ENCODE peak calls at places on chromosomes 4 and X, in ten cellular contexts. I, K, J, R, U, N, Q, D, Y and G are unnamed samples.

GRCh38 chrX:103792916-103793540 is 16.4 kb downstream of the PLP1 start:
- DNase-seq in I (no peak), K (no peak), J (no peak), R (peak), U (no peak), N (no peak), Q (no peak), D (no peak), Y (peak), G (no peak)

GRCh38 chr4:169209388-169209883 is 61.3 kb downstream of the SH3RF1 start:
- DNase-seq in I (no peak), K (no peak), J (no peak), R (no peak), U (no peak), N (no peak), Q (no peak), D (no peak), Y (no peak), G (no peak)

GRCh38 chr4:51894246-51894645 is 51.3 kb downstream of the DCUN1D4 start:
- DNase-seq in I (no peak), K (no peak), J (no peak), R (peak), U (no peak), N (no peak), Q (no peak), D (no peak), Y (no peak), G (no peak)

GRCh38 chr4:170773709-170774273 is 684.0 kb upstream of the AADAT start:
- DNase-seq in I (no peak), K (no peak), J (no peak), R (no peak), U (no peak), N (no peak), Q (no peak), D (no peak), Y (no peak), G (no peak)

GRCh38 chrX:12814434-12814833 is 23.2 kb downstream of the PRPS2 start:
- DNase-seq in I (peak), K (no peak), J (peak), R (peak), U (peak), N (no peak), Q (peak), D (peak), Y (no peak), G (peak)

GRCh38 chrX:13487731-13488505 is 81.5 kb upstream of the EGFL6 start:
- DNase-seq in I (peak), K (peak), J (peak), R (peak), U (peak), N (peak), Q (peak), D (peak), Y (no peak), G (peak)

GRCh38 chr4:184330008-184330400 is 112.3 kb upstream of the ENPP6 start:
- DNase-seq in I (peak), K (no peak), J (no peak), R (peak), U (peak), N (peak), Q (peak), D (no peak), Y (no peak), G (no peak)

GRCh38 chr4:28842271-28842670 is 1877.9 kb upstream of the PCDH7 start:
- DNase-seq in I (no peak), K (no peak), J (no peak), R (no peak), U (no peak), N (no peak), Q (no peak), D (no peak), Y (no peak), G (no peak)

GRCh38 chrX:17692709-17693346 is 44.5 kb upstream of the SCML1 start:
- DNase-seq in I (no peak), K (no peak), J (no peak), R (peak), U (no peak), N (no peak), Q (no peak), D (no peak), Y (no peak), G (no peak)

GRCh38 chr4:2791518-2792395 is 1.1 kb upstream of the SH3BP2 start:
- DNase-seq in I (no peak), K (peak), J (no peak), R (no peak), U (peak), N (no peak), Q (no peak), D (no peak), Y (no peak), G (no peak)

GRCh38 chr4:55214172-55214571 is 88.8 kb upstream of the KDR start:
- DNase-seq in I (peak), K (no peak), J (no peak), R (no peak), U (no peak), N (no peak), Q (no peak), D (no peak), Y (no peak), G (no peak)

GRCh38 chrX:42505057-42505456 is 272.9 kb downstream of the PPP1R2C start:
- DNase-seq in I (no peak), K (no peak), J (no peak), R (no peak), U (no peak), N (no peak), Q (no peak), D (no peak), Y (no peak), G (no peak)

GRCh38 chrX:54442790-54443189 is 2.6 kb downstream of the TSR2 start:
- DNase-seq in I (no peak), K (no peak), J (no peak), R (no peak), U (no peak), N (no peak), Q (no peak), D (no peak), Y (no peak), G (no peak)

GRCh38 chr4:167234388-167234881 is at the start of gene SPOCK3:
- DNase-seq in I (no peak), K (no peak), J (peak), R (no peak), U (no peak), N (peak), Q (peak), D (peak), Y (peak), G (peak)

GRCh38 chrX:23548164-23548563 is 119.1 kb upstream of the PRDX4 start:
- DNase-seq in I (no peak), K (no peak), J (no peak), R (no peak), U (no peak), N (no peak), Q (no peak), D (no peak), Y (no peak), G (no peak)

GRCh38 chrX:40950546-40950945 is 134.7 kb upstream of the USP9X start:
- DNase-seq in I (no peak), K (no peak), J (no peak), R (no peak), U (no peak), N (no peak), Q (no peak), D (no peak), Y (no peak), G (no peak)

GRCh38 chrX:95367286-95367685 is 1317.4 kb upstream of the DIAPH2 start:
- DNase-seq in I (no peak), K (no peak), J (no peak), R (no peak), U (no peak), N (no peak), Q (no peak), D (no peak), Y (no peak), G (no peak)

GRCh38 chr4:147160908-147161513 is 215.3 kb upstream of the TTC29 start:
- DNase-seq in I (peak), K (no peak), J (no peak), R (peak), U (no peak), N (peak), Q (peak), D (peak), Y (peak), G (peak)

GRCh38 chrX:43850612-43851011 is 31.6 kb downstream of the MAOB start:
- DNase-seq in I (no peak), K (no peak), J (no peak), R (no peak), U (no peak), N (no peak), Q (no peak), D (no peak), Y (no peak), G (no peak)

GRCh38 chr4:184801781-184802180 is 24.0 kb downstream of the ACSL1 start:
- DNase-seq in I (no peak), K (no peak), J (no peak), R (peak), U (no peak), N (no peak), Q (no peak), D (no peak), Y (peak), G (no peak)

GRCh38 chrX:9611436-9612145 is 146.7 kb downstream of the TBL1X start:
- DNase-seq in I (no peak), K (no peak), J (no peak), R (no peak), U (no peak), N (no peak), Q (no peak), D (no peak), Y (no peak), G (no peak)

GRCh38 chrX:39969099-39969825 is 128.5 kb downstream of the BCOR start:
- DNase-seq in I (peak), K (no peak), J (peak), R (no peak), U (no peak), N (no peak), Q (no peak), D (peak), Y (no peak), G (no peak)

GRCh38 chrX:149711545-149712236 is at the start of gene MAGEA11:
- DNase-seq in I (no peak), K (no peak), J (no peak), R (no peak), U (no peak), N (peak), Q (no peak), D (no peak), Y (no peak), G (no peak)

GRCh38 chr4:77800483-77801259 is 18.5 kb downstream of the CNOT6L start:
- DNase-seq in I (no peak), K (no peak), J (no peak), R (peak), U (no peak), N (no peak), Q (no peak), D (no peak), Y (no peak), G (no peak)

GRCh38 chr4:168886361-168886760 is 123.7 kb downstream of the CBR4 start:
- DNase-seq in I (no peak), K (no peak), J (no peak), R (peak), U (no peak), N (no peak), Q (no peak), D (no peak), Y (no peak), G (no peak)

DNA sequence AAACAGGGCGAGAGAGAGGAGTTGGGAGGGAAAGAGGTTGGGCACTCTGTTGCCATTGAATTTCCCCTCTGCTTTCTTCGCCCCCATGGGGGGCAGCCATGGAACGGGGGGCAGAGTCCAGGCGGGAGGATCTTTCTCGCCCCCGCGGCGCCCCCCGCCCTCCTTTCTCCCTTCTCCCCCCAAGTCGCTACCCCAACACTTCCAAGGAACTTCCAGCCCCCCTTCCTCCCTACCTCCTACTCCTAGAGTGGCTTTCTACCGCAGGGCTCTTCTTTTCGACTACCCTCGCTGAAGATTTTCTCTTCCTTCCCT is 594 bp upstream of the STAG2 start:
- DNase-seq in I (no peak), K (no peak), J (no peak), R (no peak), U (no peak), N (no peak), Q (no peak), D (no peak), Y (no peak), G (no peak)
- TF ChIP-seq POLR2A in I (no peak), K (no peak), J (no peak), R (no peak), U (no peak), N (no peak), Q (no peak), D (no peak), Y (no peak), G (no peak)

DNA sequence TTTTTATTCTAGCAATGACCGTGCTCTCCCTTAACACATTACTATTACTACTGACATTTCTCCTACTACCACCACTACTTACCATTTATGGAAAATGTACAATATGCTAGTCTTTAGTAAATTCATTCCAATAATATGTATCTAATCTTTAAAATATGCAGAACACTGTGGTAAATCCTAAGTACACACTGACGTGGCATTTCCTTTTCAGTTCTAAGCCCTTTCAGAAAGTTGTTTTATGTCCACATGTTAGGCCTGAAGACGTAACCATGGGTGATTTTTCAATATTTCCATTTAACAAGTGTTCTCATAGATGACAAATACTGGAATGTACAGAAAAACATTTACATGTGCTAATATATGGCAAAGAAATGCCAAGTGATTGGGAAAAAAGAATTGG is 268.6 kb upstream of the SLIT2 start:
- DNase-seq in I (no peak), K (no peak), J (no peak), R (peak), U (no peak), N (no peak), Q (no peak), D (no peak), Y (no peak), G (no peak)
- TF ChIP-seq POLR2A in I (no peak), K (no peak), J (no peak), R (no peak), U (no peak), N (no peak), Q (no peak), D (no peak), Y (no peak), G (no peak)

GRCh38 chr4:40553995-40554394 is 75.7 kb downstream of the RBM47 start:
- DNase-seq in I (no peak), K (no peak), J (peak), R (no peak), U (no peak), N (no peak), Q (no peak), D (no peak), Y (no peak), G (no peak)
- TF ChIP-seq POLR2A in I (peak), K (no peak), J (no peak), R (no peak), U (peak), N (no peak), Q (no peak), D (no peak), Y (no peak), G (no peak)

GRCh38 chr4:101670897-101671296 is 119.6 kb upstream of the BANK1 start:
- DNase-seq in I (no peak), K (no peak), J (no peak), R (no peak), U (no peak), N (no peak), Q (no peak), D (no peak), Y (no peak), G (no peak)
- TF ChIP-seq POLR2A in I (no peak), K (no peak), J (no peak), R (no peak), U (no peak), N (no peak), Q (no peak), D (no peak), Y (no peak), G (no peak)

DNA sequence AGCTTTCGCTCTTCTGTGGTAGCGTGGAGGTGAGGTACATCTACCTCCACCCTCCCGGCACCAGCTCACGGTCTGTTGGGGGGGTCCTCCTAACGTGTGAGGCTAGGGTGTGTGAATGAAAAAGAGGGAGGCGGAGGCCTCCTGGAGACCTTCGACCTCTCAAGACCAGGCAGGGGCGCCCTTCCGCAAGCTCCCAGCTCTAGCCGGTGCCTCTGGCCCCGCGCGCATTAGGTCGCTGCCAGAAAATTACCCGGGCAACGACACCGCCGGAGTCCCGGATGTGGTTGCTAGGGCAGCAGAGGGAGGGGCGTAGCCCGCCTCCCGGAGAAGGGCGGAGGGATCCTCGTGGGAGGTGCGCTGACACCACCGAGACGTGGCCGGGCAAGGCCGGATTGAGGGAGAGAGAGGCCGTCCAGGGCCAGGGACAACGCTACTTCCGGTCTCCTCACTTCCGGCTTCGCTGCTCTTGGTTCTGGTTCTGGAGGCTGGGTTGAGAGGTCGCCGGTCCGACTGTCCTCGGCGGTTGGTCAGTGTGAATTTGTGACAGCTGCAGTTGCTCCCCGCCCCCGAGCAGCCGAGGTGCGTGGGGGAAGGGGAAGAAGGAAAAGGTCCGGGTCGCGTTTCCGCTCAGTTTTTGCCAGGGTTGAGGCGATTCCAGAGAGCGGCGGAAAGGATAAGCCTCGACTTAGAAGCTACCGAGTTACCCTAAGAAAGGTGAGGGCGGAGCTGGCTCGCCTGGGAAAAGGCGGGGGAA is at the start of the genes ARFIP1 and TIGD4:
- DNase-seq in I (peak), K (peak), J (peak), R (peak), U (peak), N (peak), Q (peak), D (peak), Y (peak), G (peak)
- TF ChIP-seq POLR2A in I (peak), K (peak), J (peak), R (peak), U (peak), N (no peak), Q (peak), D (peak), Y (peak), G (peak)

GRCh38 chr4:67700874-67701850 is at the start of gene UBA6:
- DNase-seq in I (peak), K (peak), J (peak), R (peak), U (peak), N (peak), Q (peak), D (peak), Y (peak), G (peak)
- TF ChIP-seq POLR2A in I (peak), K (peak), J (peak), R (peak), U (peak), N (no peak), Q (peak), D (peak), Y (peak), G (peak)

GRCh38 chr4:15544196-15544730 is 74.6 kb downstream of the CC2D2A start:
- DNase-seq in I (no peak), K (no peak), J (no peak), R (no peak), U (no peak), N (no peak), Q (no peak), D (no peak), Y (no peak), G (no peak)
- TF ChIP-seq POLR2A in I (no peak), K (no peak), J (no peak), R (no peak), U (no peak), N (no peak), Q (no peak), D (no peak), Y (no peak), G (no peak)